ENCODE peak calls at places on chromosomes 7 and 10, in nine cellular contexts. One of them, this sample, is unnamed.

GRCh38 chr10:125661942-125662515 is 20.9 kb downstream of the TEX36 start:
- DNase-seq in HepG2: no peak
- DNase-seq in IMR-90: peak
- DNase-seq in ovary: no peak
- DNase-seq in HCT116: peak
- DNase-seq in Peyer's patch: no peak
- DNase-seq in prostate gland: no peak
- DNase-seq in A549: peak
- DNase-seq in GM12878: no peak
- DNase-seq in this sample: no peak

GRCh38 chr10:110353244-110354119 is 48.8 kb upstream of the SMNDC1 start:
- DNase-seq in IMR-90: peak
- DNase-seq in ovary: no peak
- DNase-seq in GM12878: no peak
- DNase-seq in HepG2: no peak
- DNase-seq in Peyer's patch: no peak
- DNase-seq in prostate gland: no peak
- DNase-seq in A549: peak
- DNase-seq in HCT116: peak
- DNase-seq in this sample: no peak

GRCh38 chr10:117677239-117677638 is 134.7 kb downstream of the EMX2 start:
- DNase-seq in Peyer's patch: no peak
- DNase-seq in prostate gland: no peak
- DNase-seq in IMR-90: no peak
- DNase-seq in ovary: no peak
- DNase-seq in HCT116: peak
- DNase-seq in HepG2: no peak
- DNase-seq in GM12878: no peak
- DNase-seq in A549: no peak
- DNase-seq in this sample: no peak

GRCh38 chr7:72281325-72281724 is 130.8 kb downstream of the CALN1 start:
- DNase-seq in HCT116: no peak
- DNase-seq in GM12878: no peak
- DNase-seq in Peyer's patch: no peak
- DNase-seq in ovary: no peak
- DNase-seq in HepG2: no peak
- DNase-seq in A549: no peak
- DNase-seq in prostate gland: no peak
- DNase-seq in IMR-90: no peak
- DNase-seq in this sample: no peak

GRCh38 chr7:123819001-123819400 is 26.0 kb upstream of the HYAL4 start:
- DNase-seq in prostate gland: no peak
- DNase-seq in ovary: no peak
- DNase-seq in Peyer's patch: no peak
- DNase-seq in IMR-90: no peak
- DNase-seq in HepG2: no peak
- DNase-seq in GM12878: no peak
- DNase-seq in HCT116: no peak
- DNase-seq in A549: no peak
- DNase-seq in this sample: no peak

GRCh38 chr7:17041324-17041723 is 159.5 kb upstream of the AGR3 start:
- DNase-seq in Peyer's patch: no peak
- DNase-seq in HepG2: peak
- DNase-seq in ovary: no peak
- DNase-seq in IMR-90: peak
- DNase-seq in prostate gland: no peak
- DNase-seq in A549: peak
- DNase-seq in GM12878: no peak
- DNase-seq in HCT116: no peak
- DNase-seq in this sample: no peak

GRCh38 chr7:44633254-44634186 is 27.1 kb downstream of the OGDH start:
- DNase-seq in HepG2: no peak
- DNase-seq in HCT116: no peak
- DNase-seq in IMR-90: peak
- DNase-seq in GM12878: peak
- DNase-seq in A549: no peak
- DNase-seq in prostate gland: peak
- DNase-seq in ovary: peak
- DNase-seq in Peyer's patch: peak
- DNase-seq in this sample: peak

GRCh38 chr7:41437257-41438196 is 265.4 kb downstream of the INHBA start:
- DNase-seq in A549: no peak
- DNase-seq in IMR-90: no peak
- DNase-seq in HCT116: peak
- DNase-seq in prostate gland: no peak
- DNase-seq in ovary: no peak
- DNase-seq in Peyer's patch: no peak
- DNase-seq in HepG2: no peak
- DNase-seq in GM12878: no peak
- DNase-seq in this sample: no peak

GRCh38 chr10:119348106-119348505 is 140.7 kb downstream of the GRK5 start:
- DNase-seq in HCT116: no peak
- DNase-seq in HepG2: no peak
- DNase-seq in prostate gland: no peak
- DNase-seq in IMR-90: no peak
- DNase-seq in A549: no peak
- DNase-seq in GM12878: no peak
- DNase-seq in ovary: no peak
- DNase-seq in Peyer's patch: no peak
- DNase-seq in this sample: no peak

DNA sequence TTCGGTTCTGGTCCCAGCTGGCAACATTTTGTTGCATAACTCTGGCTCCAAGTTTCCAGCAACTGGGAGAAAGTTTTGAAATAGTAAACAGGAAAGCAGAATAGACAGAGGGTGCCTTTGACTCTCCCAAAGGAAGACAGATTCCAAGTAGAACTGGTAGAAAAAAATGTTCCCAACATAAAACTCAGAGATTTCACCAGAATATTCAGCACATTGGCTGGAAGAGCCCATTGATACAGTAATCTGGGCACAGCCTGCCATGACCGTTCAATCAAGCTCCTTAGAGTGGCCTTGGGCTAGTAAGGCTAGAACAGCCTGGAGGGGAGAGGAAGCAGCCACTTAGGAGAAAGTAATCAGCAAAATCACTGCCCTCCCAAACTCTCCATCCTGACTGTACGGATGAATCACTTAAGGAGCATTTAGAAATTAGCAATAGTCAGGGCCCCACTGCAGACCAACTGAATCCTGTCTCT is 120.3 kb downstream of the CUBN start:
- DNase-seq in prostate gland: no peak
- DNase-seq in IMR-90: peak
- DNase-seq in HCT116: no peak
- DNase-seq in GM12878: no peak
- DNase-seq in Peyer's patch: no peak
- DNase-seq in HepG2: no peak
- DNase-seq in ovary: peak
- DNase-seq in A549: no peak
- DNase-seq in this sample: no peak
- H3K27ac ChIP-seq in prostate gland: peak
- H3K27ac ChIP-seq in IMR-90: peak
- H3K27ac ChIP-seq in HCT116: no peak
- H3K27ac ChIP-seq in GM12878: no peak
- H3K27ac ChIP-seq in Peyer's patch: peak
- H3K27ac ChIP-seq in HepG2: no peak
- H3K27ac ChIP-seq in ovary: peak
- H3K27ac ChIP-seq in A549: no peak
- H3K27ac ChIP-seq in this sample: peak

DNA sequence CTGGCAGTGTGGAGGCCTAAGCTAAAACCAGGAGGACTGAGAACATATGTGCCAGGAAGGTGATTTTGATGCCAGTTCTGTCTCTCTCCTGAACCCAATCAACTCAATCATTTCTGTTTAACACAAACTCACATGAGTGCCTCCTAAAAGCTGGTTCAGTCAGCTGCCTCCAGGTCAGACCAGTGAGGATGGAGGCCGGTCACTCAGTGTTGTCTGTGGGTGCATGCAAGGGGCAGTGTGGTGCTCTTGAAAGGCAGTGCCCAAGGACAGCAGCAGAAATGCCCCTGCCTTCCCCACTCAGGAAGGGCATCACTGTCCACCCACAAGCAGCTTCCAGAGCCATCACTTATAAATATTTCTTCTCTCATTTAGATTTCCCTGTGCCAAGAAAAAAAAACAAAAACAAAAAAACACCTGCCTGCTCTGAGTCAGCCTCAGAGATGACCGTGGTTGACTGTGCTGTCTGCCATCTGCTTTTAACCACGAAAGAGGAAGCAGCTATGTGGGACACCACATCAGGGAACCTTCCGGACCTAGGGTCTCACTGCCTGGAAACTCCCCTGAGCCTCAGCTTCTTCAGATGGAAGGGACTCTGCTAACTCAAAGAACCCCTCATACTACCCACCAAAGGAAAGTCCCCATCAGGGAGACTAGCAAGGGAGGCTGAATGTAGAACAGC is 39.1 kb downstream of the VOPP1 start:
- DNase-seq in ovary: no peak
- DNase-seq in HepG2: no peak
- DNase-seq in HCT116: no peak
- DNase-seq in IMR-90: peak
- DNase-seq in prostate gland: no peak
- DNase-seq in Peyer's patch: peak
- DNase-seq in A549: no peak
- DNase-seq in GM12878: peak
- DNase-seq in this sample: no peak
- TF ChIP-seq POLR2A in ovary: no peak
- TF ChIP-seq POLR2A in HepG2: no peak
- TF ChIP-seq POLR2A in HCT116: no peak
- TF ChIP-seq POLR2A in IMR-90: no peak
- TF ChIP-seq POLR2A in prostate gland: no peak
- TF ChIP-seq POLR2A in Peyer's patch: no peak
- TF ChIP-seq POLR2A in A549: no peak
- TF ChIP-seq POLR2A in GM12878: peak
- TF ChIP-seq POLR2A in this sample: no peak

GRCh38 chr7:140176811-140177702 is at the start of gene KDM7A:
- DNase-seq in Peyer's patch: peak
- DNase-seq in IMR-90: peak
- DNase-seq in HepG2: peak
- DNase-seq in A549: peak
- DNase-seq in HCT116: peak
- DNase-seq in prostate gland: peak
- DNase-seq in ovary: peak
- DNase-seq in GM12878: peak
- DNase-seq in this sample: peak
- H3K27ac ChIP-seq in Peyer's patch: peak
- H3K27ac ChIP-seq in IMR-90: peak
- H3K27ac ChIP-seq in HepG2: peak
- H3K27ac ChIP-seq in A549: peak
- H3K27ac ChIP-seq in HCT116: peak
- H3K27ac ChIP-seq in prostate gland: peak
- H3K27ac ChIP-seq in ovary: peak
- H3K27ac ChIP-seq in GM12878: no peak
- H3K27ac ChIP-seq in this sample: peak

DNA sequence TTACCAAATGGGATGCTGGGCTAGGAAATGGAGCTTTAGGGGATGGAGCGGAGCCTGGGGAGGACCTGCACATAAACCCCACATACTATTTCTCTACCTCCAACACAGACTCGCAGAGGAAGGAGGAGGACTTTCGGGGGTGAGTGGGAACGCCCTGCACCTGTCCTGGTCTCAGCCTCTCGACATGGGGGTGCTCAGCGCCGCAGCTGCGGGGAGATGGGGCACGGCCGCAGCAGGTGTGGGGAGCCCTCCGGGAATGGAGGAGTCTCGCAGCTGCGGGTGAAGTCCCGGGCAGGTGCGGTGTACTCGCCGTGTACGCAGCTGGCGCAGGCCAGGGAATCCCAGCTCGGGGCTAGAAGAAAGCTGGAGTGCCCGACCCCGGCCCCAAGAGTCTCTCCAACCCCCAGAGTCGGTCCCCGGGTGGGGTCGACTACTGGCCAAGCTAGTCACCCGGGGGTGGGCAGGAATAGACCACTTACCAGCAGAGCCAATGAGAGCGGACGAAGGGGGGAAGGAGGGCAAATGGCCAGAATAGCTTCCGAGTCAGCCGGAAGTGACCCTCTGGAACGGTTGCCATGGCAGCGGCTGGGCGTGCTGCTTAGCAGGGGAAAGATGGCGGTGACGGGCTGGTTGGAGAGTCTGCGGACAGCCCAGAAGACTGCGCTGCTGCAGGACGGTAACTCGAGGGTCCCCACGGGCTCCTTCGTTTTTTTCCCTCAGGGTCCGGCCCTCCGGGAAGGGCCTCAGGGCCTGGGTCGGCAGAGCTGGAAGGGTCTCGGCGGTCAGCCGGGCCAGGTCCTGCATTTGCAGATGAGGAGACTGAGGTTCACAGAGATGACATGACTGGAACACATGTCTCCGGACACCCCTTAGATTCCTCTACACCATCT is at the start of the genes DPCD and POLL:
- DNase-seq in prostate gland: peak
- DNase-seq in ovary: peak
- DNase-seq in IMR-90: peak
- DNase-seq in HCT116: peak
- DNase-seq in Peyer's patch: peak
- DNase-seq in GM12878: peak
- DNase-seq in A549: peak
- DNase-seq in HepG2: peak
- DNase-seq in this sample: peak
- TF ChIP-seq POLR2A in prostate gland: no peak
- TF ChIP-seq POLR2A in ovary: peak
- TF ChIP-seq POLR2A in IMR-90: no peak
- TF ChIP-seq POLR2A in HCT116: peak
- TF ChIP-seq POLR2A in Peyer's patch: no peak
- TF ChIP-seq POLR2A in GM12878: peak
- TF ChIP-seq POLR2A in A549: peak
- TF ChIP-seq POLR2A in HepG2: peak
- TF ChIP-seq POLR2A in this sample: peak

GRCh38 chr7:33129806-33130153 is 416 bp downstream of the BBS9 start:
- DNase-seq in HCT116: no peak
- DNase-seq in IMR-90: no peak
- DNase-seq in prostate gland: no peak
- DNase-seq in Peyer's patch: no peak
- DNase-seq in ovary: no peak
- DNase-seq in HepG2: no peak
- DNase-seq in A549: no peak
- DNase-seq in GM12878: no peak
- DNase-seq in this sample: no peak
- H3K27ac ChIP-seq in HCT116: no peak
- H3K27ac ChIP-seq in IMR-90: peak
- H3K27ac ChIP-seq in prostate gland: peak
- H3K27ac ChIP-seq in Peyer's patch: peak
- H3K27ac ChIP-seq in ovary: peak
- H3K27ac ChIP-seq in HepG2: peak
- H3K27ac ChIP-seq in A549: peak
- H3K27ac ChIP-seq in GM12878: no peak
- H3K27ac ChIP-seq in this sample: peak

DNA sequence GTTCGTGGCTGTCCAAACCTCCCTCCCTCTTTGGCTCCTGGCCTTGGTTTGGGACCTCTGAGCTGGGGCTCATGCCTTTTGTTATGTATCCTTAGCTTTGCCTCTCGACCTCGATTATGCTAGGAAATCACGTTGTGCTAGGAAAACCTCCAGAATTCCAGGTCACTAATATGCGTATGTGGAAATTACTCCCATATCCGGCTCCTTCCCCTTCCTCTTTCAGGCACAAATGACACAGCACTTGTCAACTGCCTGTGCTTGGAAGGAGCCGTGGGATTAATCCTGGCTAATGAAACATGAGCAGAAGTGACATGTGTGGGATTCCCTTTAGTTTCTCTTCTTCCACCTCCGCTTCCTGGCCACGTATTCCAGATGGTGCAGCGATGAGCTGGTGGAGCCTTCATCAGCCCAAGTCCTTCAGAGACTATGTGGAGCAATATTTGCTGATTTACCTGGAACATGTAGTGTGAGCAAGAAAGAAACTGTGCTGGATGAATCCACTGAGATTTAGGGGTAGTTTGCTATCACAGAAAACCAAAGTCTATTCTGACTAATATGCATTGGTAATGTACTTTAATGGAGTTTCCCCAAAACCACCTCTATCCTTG is 149.2 kb downstream of the REEP3 start:
- DNase-seq in HCT116: no peak
- DNase-seq in GM12878: no peak
- DNase-seq in IMR-90: no peak
- DNase-seq in prostate gland: no peak
- DNase-seq in A549: no peak
- DNase-seq in Peyer's patch: no peak
- DNase-seq in HepG2: no peak
- DNase-seq in ovary: peak
- DNase-seq in this sample: peak
- TF ChIP-seq POLR2A in HCT116: no peak
- TF ChIP-seq POLR2A in GM12878: no peak
- TF ChIP-seq POLR2A in IMR-90: no peak
- TF ChIP-seq POLR2A in prostate gland: no peak
- TF ChIP-seq POLR2A in A549: no peak
- TF ChIP-seq POLR2A in Peyer's patch: no peak
- TF ChIP-seq POLR2A in HepG2: no peak
- TF ChIP-seq POLR2A in ovary: no peak
- TF ChIP-seq POLR2A in this sample: no peak

This sample was measured in thyroid gland.